ENCODE peak calls at places on chromosomes 6 and 20, in seven cellular contexts. K, T, V, S, J, G and Z are unnamed samples.

GRCh38 chr20:51158226-51158625 is 135.3 kb upstream of the KCNG1 start:
- DNase-seq in K (no peak), T (no peak), V (no peak), S (no peak), J (no peak), G (no peak), Z (no peak)

GRCh38 chr6:165292657-165293056 is 16.7 kb downstream of the C6orf118 start:
- DNase-seq in K (no peak), T (no peak), V (no peak), S (no peak), J (no peak), G (no peak), Z (no peak)

GRCh38 chr20:62949887-62950286 is 2.6 kb upstream of the SLC17A9 start:
- DNase-seq in K (no peak), T (no peak), V (no peak), S (no peak), J (no peak), G (no peak), Z (no peak)

GRCh38 chr20:59705651-59706101 is 101.3 kb downstream of the PHACTR3 start:
- DNase-seq in K (no peak), T (no peak), V (no peak), S (no peak), J (no peak), G (no peak), Z (no peak)

GRCh38 chr6:29926795-29927427 is 15.4 kb upstream of the HLA-A start:
- DNase-seq in K (no peak), T (peak; percentile 80), V (peak; percentile 51), S (peak; percentile 54), J (peak; percentile 71), G (no peak), Z (peak; percentile 47)

GRCh38 chr20:57957397-57958049 is 247.7 kb upstream of the PMEPA1 start:
- DNase-seq in K (no peak), T (no peak), V (no peak), S (peak; percentile 95), J (no peak), G (no peak), Z (no peak)

GRCh38 chr20:41094656-41095055 is 42.7 kb upstream of the PLCG1 start:
- DNase-seq in K (no peak), T (peak; percentile 17), V (peak; percentile 83), S (peak; percentile 15), J (no peak), G (no peak), Z (no peak)

GRCh38 chr20:58649288-58650180 is 1.5 kb upstream of the STX16 start:
- DNase-seq in K (peak; percentile 44), T (no peak), V (no peak), S (no peak), J (peak; percentile 18), G (no peak), Z (no peak)

GRCh38 chr6:20933057-20933792 is 399.0 kb downstream of the CDKAL1 start:
- DNase-seq in K (peak; percentile 6), T (no peak), V (no peak), S (no peak), J (no peak), G (no peak), Z (peak; percentile 83)